ENCODE peak calls at places on chromosomes 13 and 19, in four cellular contexts. O is left cardiac atrium, N is SK-N-DZ, F is AG20443. E is an unnamed sample.

GRCh38 chr13:42780044-42780443 is 1.3 kb upstream of the FAM216B start:
- DNase-seq in N (no peak), O (no peak), F (no peak), E (no peak)

GRCh38 chr13:105773887-105774538 is 761.4 kb downstream of the EFNB2 start:
- DNase-seq in F (no peak), O (no peak), N (peak), E (no peak)

GRCh38 chr19:12772323-12772722 is 3.0 kb downstream of the HOOK2 start:
- DNase-seq in F (no peak), O (no peak), N (no peak), E (no peak)

GRCh38 chr13:109271991-109272454 is 514.4 kb downstream of the IRS2 start:
- DNase-seq in O (no peak), N (peak), F (no peak), E (no peak)

GRCh38 chr19:36646746-36647145 is 19.9 kb downstream of the ZNF461 start:
- DNase-seq in N (no peak), O (no peak), F (no peak), E (no peak)

GRCh38 chr19:13621413-13621812 is 115.1 kb upstream of the CACNA1A start:
- DNase-seq in O (no peak), F (peak), N (no peak), E (peak)

GRCh38 chr19:6674868-6675305 is 4.9 kb upstream of the TNFSF14 start:
- DNase-seq in F (peak), O (peak), N (no peak), E (peak)

GRCh38 chr19:14089412-14089661 is 1.2 kb downstream of the SAMD1 start:
- DNase-seq in F (peak), O (no peak), N (no peak), E (no peak)

GRCh38 chr19:40502647-40503046 is 35.8 kb downstream of the SPTBN4 start:
- DNase-seq in N (peak), O (no peak), F (no peak), E (peak)

GRCh38 chr19:8396563-8397203 is 6.5 kb downstream of the RAB11B start:
- DNase-seq in N (no peak), O (peak), F (peak), E (peak)

GRCh38 chr19:45574526-45574925 is 10.1 kb downstream of the OPA3 start:
- DNase-seq in F (no peak), N (no peak), O (no peak), E (no peak)

GRCh38 chr13:75861786-75862185 is 225.7 kb downstream of the LMO7 start:
- DNase-seq in N (no peak), F (no peak), O (no peak), E (no peak)

GRCh38 chr19:15136234-15136954 is 29.2 kb downstream of the SYDE1 start:
- DNase-seq in N (no peak), F (no peak), O (no peak), E (no peak)

GRCh38 chr13:28324181-28324789 is 170.6 kb downstream of the FLT1 start:
- DNase-seq in O (peak), N (peak), F (peak), E (peak)

GRCh38 chr13:104487006-104487405 is 1420.8 kb upstream of the SLC10A2 start:
- DNase-seq in N (no peak), O (no peak), F (no peak), E (no peak)

GRCh38 chr19:7690779-7691258 is 10.2 kb downstream of the TRAPPC5 start:
- DNase-seq in N (no peak), O (no peak), F (no peak), E (no peak)

GRCh38 chr19:6276447-6276846 is 3.3 kb downstream of the MLLT1 start:
- DNase-seq in N (no peak), F (peak), O (peak), E (peak)

GRCh38 chr13:96539791-96540190 is 449.9 kb downstream of the HS6ST3 start:
- DNase-seq in O (no peak), N (no peak), F (no peak), E (no peak)

GRCh38 chr19:52935434-52935833 is 12.2 kb upstream of the ZNF888 start:
- DNase-seq in N (no peak), O (no peak), F (no peak), E (no peak)

GRCh38 chr19:31838163-31838798 is 489.0 kb upstream of the TSHZ3 start:
- DNase-seq in N (no peak), O (no peak), F (no peak), E (no peak)

GRCh38 chr13:111049791-111050538 is 65.1 kb upstream of the ARHGEF7 start:
- DNase-seq in O (peak), N (no peak), F (peak), E (no peak)

GRCh38 chr13:83515267-83515666 is 367.0 kb downstream of the SLITRK1 start:
- DNase-seq in O (no peak), F (peak), N (no peak), E (peak)

GRCh38 chr13:20359335-20359734 is 127.2 kb upstream of the GJB6 start:
- DNase-seq in F (peak), O (no peak), N (no peak), E (peak)

GRCh38 chr13:32378012-32378411 is 49.9 kb downstream of the N4BP2L1 start:
- DNase-seq in O (no peak), N (no peak), F (no peak), E (no peak)

GRCh38 chr19:15398501-15399233 is 19.1 kb upstream of the AKAP8 start:
- DNase-seq in F (no peak), N (no peak), O (no peak), E (no peak)

GRCh38 chr13:113110048-113110851 is 4.7 kb downstream of the F7 start:
- DNase-seq in F (peak), N (no peak), O (peak), E (no peak)

GRCh38 chr13:102128216-102128800 is 273.5 kb downstream of the FGF14 start:
- DNase-seq in O (no peak), F (peak), N (no peak), E (no peak)

GRCh38 chr13:100442095-100442832 is 146.3 kb downstream of the GGACT start:
- DNase-seq in F (no peak), O (no peak), N (no peak), E (no peak)

GRCh38 chr19:53365899-53366493 is 491 bp downstream of the ZNF525 start:
- DNase-seq in O (peak), F (peak), N (no peak), E (peak)

GRCh38 chr13:114011226-114011625 is 37.4 kb upstream of the C13orf46 start:
- DNase-seq in N (no peak), O (peak), F (no peak), E (no peak)

GRCh38 chr19:14337510-14337909 is 43.7 kb upstream of the ADGRE5 start:
- DNase-seq in O (peak), F (peak), N (no peak), E (no peak)

GRCh38 chr19:33794578-33795369 is 1.9 kb upstream of the KCTD15 start:
- DNase-seq in N (peak), F (no peak), O (peak), E (no peak)

GRCh38 chr19:2475018-2475701 is 767 bp upstream of the GADD45B start:
- DNase-seq in F (peak), N (no peak), O (peak), E (peak)

GRCh38 chr13:28100149-28101121 is at the start of gene FLT3:
- DNase-seq in O (no peak), F (peak), N (peak), E (no peak)

GRCh38 chr13:87235621-87236020 is 435.6 kb upstream of the SLITRK5 start:
- DNase-seq in O (no peak), N (no peak), F (no peak), E (no peak)

GRCh38 chr19:19054315-19054938 is 9.4 kb upstream of the SLC25A42 start:
- DNase-seq in F (no peak), N (no peak), O (no peak), E (no peak)

GRCh38 chr13:106151056-106151699 is 384.3 kb downstream of the EFNB2 start:
- DNase-seq in N (no peak), F (peak), O (no peak), E (peak)

GRCh38 chr13:90272356-90272755 is 1075.1 kb upstream of the MIR17HG start:
- DNase-seq in O (no peak), N (no peak), F (no peak), E (peak)

GRCh38 chr19:6767081-6767356 is 216 bp downstream of the SH2D3A start:
- DNase-seq in N (no peak), O (no peak), F (no peak), E (no peak)

E was measured in HFFc6.